ENCODE peak calls at places on chromosomes 12 and 14, in eight cellular contexts. I is Panc1, W is bronchial epithelial cell, K is right atrium auricular region, H is astrocyte of the cerebellum, L is brain microvascular endothelial cell, U is fibroblast of villous mesenchyme, R is ovary. Q is an unnamed sample.

GRCh38 chr12:3491938-3492867 is 1.2 kb downstream of the PRMT8 start:
- DNase-seq in H (peak; percentile 20), I (no peak), K (no peak), R (peak; percentile 85), L (peak; percentile 25), U (peak; percentile 53), W (peak; percentile 16), Q (peak; percentile 73)

GRCh38 chr12:12722351-12723146 is 5.4 kb downstream of the CDKN1B start:
- DNase-seq in W (peak; percentile 67), I (no peak), L (no peak), K (no peak), H (no peak), R (no peak), U (peak; percentile 80), Q (peak; percentile 38)

GRCh38 chr12:64461634-64462414 is 9.9 kb downstream of the TBK1 start:
- DNase-seq in U (peak; percentile 81), I (no peak), H (peak; percentile 68), L (peak; percentile 82), R (no peak), K (no peak), W (peak; percentile 74), Q (peak; percentile 78)

GRCh38 chr12:1022032-1022970 is 31.3 kb downstream of the ERC1 start:
- DNase-seq in L (no peak), I (no peak), U (peak; percentile 65), H (no peak), R (no peak), W (no peak), K (no peak), Q (no peak)

GRCh38 chr12:52155048-52155868 is 36.6 kb downstream of the KRT80 start:
- DNase-seq in K (no peak), I (no peak), H (no peak), L (peak; percentile 48), U (no peak), R (no peak), W (peak; percentile 95), Q (peak; percentile 95)

GRCh38 chr14:35883677-35884293 is 57.6 kb downstream of the BRMS1L start:
- DNase-seq in I (peak; percentile 20), W (peak; percentile 19), H (no peak), L (peak; percentile 18), R (no peak), U (peak; percentile 38), K (no peak), Q (peak; percentile 45)

GRCh38 chr14:105974902-105975301 is 448.5 kb downstream of the TMEM121 start:
- DNase-seq in U (no peak), W (no peak), K (no peak), L (no peak), R (no peak), H (no peak), I (no peak), Q (no peak)

GRCh38 chr12:700061-700460 is 36.8 kb upstream of the NINJ2 start:
- DNase-seq in U (no peak), L (no peak), K (no peak), H (no peak), W (no peak), R (no peak), I (no peak), Q (no peak)

GRCh38 chr12:51823875-51824565 is 24.5 kb downstream of the FIGNL2 start:
- DNase-seq in H (peak; percentile 60), W (peak; percentile 66), K (no peak), U (peak; percentile 58), R (no peak), L (peak; percentile 37), I (no peak), Q (peak; percentile 76)

DNA sequence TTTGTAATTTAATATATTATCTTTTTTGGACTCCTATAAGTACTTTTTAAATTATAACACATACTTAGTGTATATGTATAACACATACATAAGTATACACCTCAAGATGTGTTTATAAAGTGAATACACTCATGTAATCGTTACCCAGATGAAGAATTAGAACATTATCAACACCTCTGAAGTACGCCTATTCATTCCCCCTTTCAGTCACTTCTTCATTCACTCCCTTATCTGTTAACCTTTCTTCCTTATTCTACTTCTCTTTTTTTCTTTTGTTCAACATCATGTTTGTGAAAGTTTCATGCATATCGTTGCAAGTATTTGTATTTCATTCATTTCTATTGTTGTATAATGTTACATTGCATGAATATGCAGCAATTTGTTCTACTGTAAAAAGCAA is 98.5 kb downstream of the ARID2 start:
- DNase-seq in L (no peak), H (no peak), R (no peak), U (no peak), W (no peak), K (no peak), I (no peak), Q (no peak)
- H3K4me3 ChIP-seq in L (no peak overlapping the region), H (no peak overlapping the region), R (no peak overlapping the region), U (no peak overlapping the region), W (no peak overlapping the region), K (no peak overlapping the region), I (no peak overlapping the region), Q (no peak overlapping the region)

GRCh38 chr14:97056086-97056485 is 258.9 kb downstream of the VRK1 start:
- DNase-seq in H (no peak), L (no peak), K (no peak), W (peak; percentile 65), U (no peak), R (no peak), I (no peak), Q (peak; percentile 1)
- TF ChIP-seq CTCF in H (no peak), L (no peak), K (no peak), W (no peak), U (no peak), R (no peak), I (no peak), Q (no peak)

GRCh38 chr14:76761849-76762616 is 765 bp downstream of the VASH1 start:
- DNase-seq in K (no peak), W (no peak), U (no peak), L (no peak), H (no peak), I (no peak), R (peak; percentile 45), Q (no peak)
- H3K4me3 ChIP-seq in K (peak overlapping the region; percentile 92), W (peak overlapping the region; percentile 32), U (peak overlapping the region; percentile 59), L (peak overlapping the region; percentile 69), H (peak overlapping the region; percentile 76), I (peak overlapping the region; percentile 52), R (peak overlapping the region; percentile 76), Q (peak overlapping the region; percentile 32)

GRCh38 chr14:96267336-96267735 is 11.3 kb downstream of the BDKRB1 start:
- DNase-seq in L (peak; percentile 53), K (no peak), R (no peak), H (peak; percentile 36), I (no peak), W (peak; percentile 95), U (peak; percentile 91), Q (peak; percentile 96)

GRCh38 chr14:96269359-96269710 is 13.3 kb downstream of the BDKRB1 start:
- DNase-seq in I (no peak), W (no peak), U (no peak), K (no peak), H (no peak), R (no peak), L (no peak), Q (no peak)

GRCh38 chr14:96265387-96265786 is 9.4 kb downstream of the BDKRB1 start:
- DNase-seq in K (no peak), W (peak; percentile 36), I (no peak), H (no peak), R (no peak), L (no peak), U (no peak), Q (no peak)

GRCh38 chr14:96268426-96269358 is 12.7 kb downstream of the BDKRB1 start:
- DNase-seq in L (peak; percentile 82), H (peak; percentile 62), U (peak; percentile 98), K (peak; percentile 71), I (no peak), R (peak; percentile 41), W (peak; percentile 95), Q (peak; percentile 96)

GRCh38 chr14:96267916-96268315 is 11.9 kb downstream of the BDKRB1 start:
- DNase-seq in H (no peak), K (no peak), R (no peak), W (peak; percentile 70), L (no peak), U (no peak), I (no peak), Q (peak; percentile 68)
- TF ChIP-seq CTCF in H (no peak), K (no peak), R (no peak), W (no peak), L (no peak), U (no peak), I (no peak), Q (no peak)

Q was measured in epithelial cell of esophagus.